ENCODE peak calls at places on chromosomes 3 and 15, in ten cellular contexts. One of them, this sample, is unnamed.

GRCh38 chr15:72503147-72503546 is 29.0 kb downstream of the ARIH1 start:
- DNase-seq in mucosa of gallbladder: no peak
- DNase-seq in type B pancreatic cell: no peak
- DNase-seq in activated CD4-positive, alpha-beta T cell treated with anti-CD3 and anti-CD28 coated beads for 48 hours: no peak
- DNase-seq in thoracic aorta: no peak
- DNase-seq in choroid plexus epithelial cell: no peak
- DNase-seq in left ventricle myocardium superior: no peak
- DNase-seq in effector CD4-positive, alpha-beta T cell: no peak
- DNase-seq in Kasumi-1: peak; percentile 38
- DNase-seq in Right ventricle myocardium superior: no peak
- DNase-seq in this sample: no peak

GRCh38 chr15:34239151-34239761 is 14.4 kb downstream of the EMC4 start:
- DNase-seq in thoracic aorta: no peak
- DNase-seq in Kasumi-1: no peak
- DNase-seq in activated CD4-positive, alpha-beta T cell treated with anti-CD3 and anti-CD28 coated beads for 48 hours: peak; percentile 62
- DNase-seq in choroid plexus epithelial cell: peak; percentile 86
- DNase-seq in mucosa of gallbladder: no peak
- DNase-seq in Right ventricle myocardium superior: no peak
- DNase-seq in left ventricle myocardium superior: no peak
- DNase-seq in effector CD4-positive, alpha-beta T cell: no peak
- DNase-seq in type B pancreatic cell: no peak
- DNase-seq in this sample: peak; percentile 44

GRCh38 chr3:56773588-56774330 is 28.0 kb downstream of the ARHGEF3 start:
- DNase-seq in choroid plexus epithelial cell: no peak
- DNase-seq in effector CD4-positive, alpha-beta T cell: no peak
- DNase-seq in Right ventricle myocardium superior: no peak
- DNase-seq in thoracic aorta: no peak
- DNase-seq in mucosa of gallbladder: no peak
- DNase-seq in activated CD4-positive, alpha-beta T cell treated with anti-CD3 and anti-CD28 coated beads for 48 hours: no peak
- DNase-seq in type B pancreatic cell: no peak
- DNase-seq in left ventricle myocardium superior: no peak
- DNase-seq in Kasumi-1: no peak
- DNase-seq in this sample: no peak

GRCh38 chr15:98896002-98896721 is 111.4 kb downstream of the PGPEP1L start:
- DNase-seq in effector CD4-positive, alpha-beta T cell: no peak
- DNase-seq in left ventricle myocardium superior: no peak
- DNase-seq in activated CD4-positive, alpha-beta T cell treated with anti-CD3 and anti-CD28 coated beads for 48 hours: no peak
- DNase-seq in Kasumi-1: no peak
- DNase-seq in mucosa of gallbladder: no peak
- DNase-seq in type B pancreatic cell: no peak
- DNase-seq in thoracic aorta: no peak
- DNase-seq in choroid plexus epithelial cell: peak; percentile 76
- DNase-seq in Right ventricle myocardium superior: no peak
- DNase-seq in this sample: no peak

GRCh38 chr3:139534992-139535879 is 4.3 kb downstream of the RBP1 start:
- DNase-seq in choroid plexus epithelial cell: peak; percentile 94
- DNase-seq in Right ventricle myocardium superior: peak; percentile 85
- DNase-seq in mucosa of gallbladder: peak; percentile 82
- DNase-seq in left ventricle myocardium superior: peak; percentile 86
- DNase-seq in type B pancreatic cell: no peak
- DNase-seq in activated CD4-positive, alpha-beta T cell treated with anti-CD3 and anti-CD28 coated beads for 48 hours: no peak
- DNase-seq in thoracic aorta: peak; percentile 38
- DNase-seq in effector CD4-positive, alpha-beta T cell: no peak
- DNase-seq in Kasumi-1: no peak
- DNase-seq in this sample: no peak

GRCh38 chr3:153399636-153400035 is 237.6 kb downstream of the RAP2B start:
- DNase-seq in choroid plexus epithelial cell: no peak
- DNase-seq in activated CD4-positive, alpha-beta T cell treated with anti-CD3 and anti-CD28 coated beads for 48 hours: no peak
- DNase-seq in type B pancreatic cell: no peak
- DNase-seq in Kasumi-1: no peak
- DNase-seq in mucosa of gallbladder: no peak
- DNase-seq in Right ventricle myocardium superior: no peak
- DNase-seq in effector CD4-positive, alpha-beta T cell: no peak
- DNase-seq in left ventricle myocardium superior: no peak
- DNase-seq in thoracic aorta: no peak
- DNase-seq in this sample: peak; percentile 42

GRCh38 chr3:84724877-84725276 is 233.9 kb upstream of the CADM2 start:
- DNase-seq in left ventricle myocardium superior: no peak
- DNase-seq in mucosa of gallbladder: no peak
- DNase-seq in thoracic aorta: no peak
- DNase-seq in activated CD4-positive, alpha-beta T cell treated with anti-CD3 and anti-CD28 coated beads for 48 hours: no peak
- DNase-seq in Kasumi-1: no peak
- DNase-seq in type B pancreatic cell: no peak
- DNase-seq in effector CD4-positive, alpha-beta T cell: no peak
- DNase-seq in choroid plexus epithelial cell: peak; percentile 95
- DNase-seq in Right ventricle myocardium superior: no peak
- DNase-seq in this sample: no peak

GRCh38 chr15:56468271-56468912 is 3.5 kb upstream of the MNS1 start:
- DNase-seq in activated CD4-positive, alpha-beta T cell treated with anti-CD3 and anti-CD28 coated beads for 48 hours: no peak
- DNase-seq in effector CD4-positive, alpha-beta T cell: no peak
- DNase-seq in choroid plexus epithelial cell: peak; percentile 22
- DNase-seq in thoracic aorta: no peak
- DNase-seq in mucosa of gallbladder: no peak
- DNase-seq in Kasumi-1: peak; percentile 65
- DNase-seq in left ventricle myocardium superior: no peak
- DNase-seq in Right ventricle myocardium superior: no peak
- DNase-seq in type B pancreatic cell: no peak
- DNase-seq in this sample: peak; percentile 61

GRCh38 chr3:37096292-37096691 is 78.1 kb downstream of the LRRFIP2 start:
- DNase-seq in activated CD4-positive, alpha-beta T cell treated with anti-CD3 and anti-CD28 coated beads for 48 hours: no peak
- DNase-seq in Kasumi-1: no peak
- DNase-seq in type B pancreatic cell: no peak
- DNase-seq in choroid plexus epithelial cell: peak; percentile 61
- DNase-seq in effector CD4-positive, alpha-beta T cell: no peak
- DNase-seq in left ventricle myocardium superior: no peak
- DNase-seq in thoracic aorta: no peak
- DNase-seq in mucosa of gallbladder: no peak
- DNase-seq in Right ventricle myocardium superior: no peak
- DNase-seq in this sample: no peak

GRCh38 chr15:38300395-38300794 is 47.8 kb downstream of the SPRED1 start:
- DNase-seq in choroid plexus epithelial cell: peak; percentile 40
- DNase-seq in mucosa of gallbladder: no peak
- DNase-seq in thoracic aorta: no peak
- DNase-seq in type B pancreatic cell: no peak
- DNase-seq in left ventricle myocardium superior: no peak
- DNase-seq in activated CD4-positive, alpha-beta T cell treated with anti-CD3 and anti-CD28 coated beads for 48 hours: no peak
- DNase-seq in Kasumi-1: no peak
- DNase-seq in Right ventricle myocardium superior: no peak
- DNase-seq in effector CD4-positive, alpha-beta T cell: no peak
- DNase-seq in this sample: no peak

GRCh38 chr15:90860942-90861675 is 7.3 kb upstream of the FURIN start:
- DNase-seq in effector CD4-positive, alpha-beta T cell: no peak
- DNase-seq in thoracic aorta: no peak
- DNase-seq in activated CD4-positive, alpha-beta T cell treated with anti-CD3 and anti-CD28 coated beads for 48 hours: no peak
- DNase-seq in mucosa of gallbladder: no peak
- DNase-seq in choroid plexus epithelial cell: no peak
- DNase-seq in Kasumi-1: no peak
- DNase-seq in Right ventricle myocardium superior: no peak
- DNase-seq in left ventricle myocardium superior: no peak
- DNase-seq in type B pancreatic cell: no peak
- DNase-seq in this sample: no peak

GRCh38 chr3:9214185-9214584 is 35.3 kb downstream of the SRGAP3 start:
- DNase-seq in left ventricle myocardium superior: no peak
- DNase-seq in effector CD4-positive, alpha-beta T cell: no peak
- DNase-seq in activated CD4-positive, alpha-beta T cell treated with anti-CD3 and anti-CD28 coated beads for 48 hours: no peak
- DNase-seq in Kasumi-1: no peak
- DNase-seq in choroid plexus epithelial cell: no peak
- DNase-seq in thoracic aorta: no peak
- DNase-seq in mucosa of gallbladder: no peak
- DNase-seq in Right ventricle myocardium superior: no peak
- DNase-seq in type B pancreatic cell: no peak
- DNase-seq in this sample: no peak